ENCODE peak calls at places on chromosome 4, in seven cellular contexts. L is ovary, K is foreskin fibroblast, I is mucosa of descending colon, A is PC-3, D is NT2/D1, C is choroid plexus epithelial cell. Q is an unnamed sample.

GRCh38 chr4:111717916-111718315 is 427.3 kb upstream of the FAM241A start:
- DNase-seq in D (no peak), L (no peak), C (no peak), I (no peak), K (no peak), A (no peak), Q (no peak)

GRCh38 chr4:5678977-5679376 is 29.4 kb downstream of the EVC2 start:
- DNase-seq in A (peak; percentile 64), K (peak; percentile 11), I (no peak), C (no peak), D (no peak), L (no peak), Q (no peak)

GRCh38 chr4:182143086-182143821 is 99.9 kb upstream of the TENM3 start:
- DNase-seq in C (peak; percentile 25), A (no peak), I (peak; percentile 17), D (no peak), K (peak; percentile 50), L (no peak), Q (no peak)

GRCh38 chr4:100098011-100098545 is 92.2 kb downstream of the DDIT4L start:
- DNase-seq in C (no peak), D (no peak), K (no peak), A (no peak), I (no peak), L (no peak), Q (no peak)

GRCh38 chr4:55503164-55503563 is 43.5 kb downstream of the CLOCK start:
- DNase-seq in D (no peak), I (no peak), C (peak; percentile 78), K (peak; percentile 66), L (no peak), A (peak; percentile 85), Q (peak; percentile 24)

GRCh38 chr4:110165382-110166285 is 32.8 kb downstream of the ELOVL6 start:
- DNase-seq in C (peak; percentile 82), A (peak; percentile 73), I (peak; percentile 53), L (no peak), D (no peak), K (peak; percentile 86), Q (no peak)

GRCh38 chr4:46886711-46887110 is 22.3 kb downstream of the COX7B2 start:
- DNase-seq in C (peak; percentile 70), A (peak; percentile 38), D (no peak), K (peak; percentile 3), I (no peak), L (no peak), Q (no peak)

GRCh38 chr4:153594208-153594607 is 89.9 kb upstream of the TLR2 start:
- DNase-seq in A (peak; percentile 31), L (no peak), C (peak; percentile 82), D (no peak), I (no peak), K (peak; percentile 32), Q (peak; percentile 60)

GRCh38 chr4:71752383-71753042 is 31.4 kb downstream of the GC start:
- DNase-seq in A (peak; percentile 48), K (no peak), L (no peak), D (no peak), C (no peak), I (peak; percentile 79), Q (no peak)

GRCh38 chr4:143391895-143392294 is 55.2 kb downstream of the GAB1 start:
- DNase-seq in L (no peak), I (no peak), D (no peak), A (no peak), C (peak; percentile 83), K (peak; percentile 79), Q (peak; percentile 70)

GRCh38 chr4:165382640-165383039 is 3.8 kb downstream of the CPE start:
- DNase-seq in K (no peak), I (no peak), D (no peak), C (no peak), A (no peak), L (no peak), Q (no peak)

GRCh38 chr4:137360701-137361213 is 171.5 kb downstream of the PCDH18 start:
- DNase-seq in D (no peak), I (no peak), A (no peak), C (no peak), K (peak; percentile 31), L (no peak), Q (no peak)

GRCh38 chr4:185801471-185801870 is 10.5 kb downstream of the SORBS2 start:
- DNase-seq in I (no peak), K (peak; percentile 15), D (no peak), A (no peak), L (no peak), C (peak; percentile 66), Q (no peak)

GRCh38 chr4:71367546-71367945 is 28.7 kb downstream of the SLC4A4 start:
- DNase-seq in D (no peak), K (no peak), C (no peak), A (no peak), L (no peak), I (no peak), Q (no peak)

GRCh38 chr4:173013232-173013932 is 155.2 kb upstream of the GALNT7 start:
- DNase-seq in A (peak; percentile 57), I (peak; percentile 75), C (peak; percentile 60), D (no peak), L (no peak), K (peak; percentile 62), Q (no peak)

GRCh38 chr4:37685211-37685725 is 908 bp downstream of the RELL1 start:
- DNase-seq in C (peak; percentile 50), L (no peak), I (peak; percentile 43), K (peak; percentile 78), D (no peak), A (no peak), Q (no peak)

GRCh38 chr4:157977086-157977485 is 195.7 kb downstream of the GASK1B start:
- DNase-seq in K (peak; percentile 44), I (no peak), C (peak; percentile 25), L (no peak), D (no peak), A (no peak), Q (no peak)

GRCh38 chr4:48254381-48255072 is 15.1 kb downstream of the TEC start:
- DNase-seq in A (no peak), L (no peak), D (no peak), K (peak; percentile 98), I (no peak), C (peak; percentile 85), Q (peak; percentile 19)

GRCh38 chr4:41305486-41305885 is 48.8 kb downstream of the UCHL1 start:
- DNase-seq in D (no peak), C (no peak), A (no peak), L (no peak), K (no peak), I (no peak), Q (no peak)

GRCh38 chr4:136036744-136037143 is 1495.5 kb downstream of the PCDH18 start:
- DNase-seq in C (peak; percentile 94), K (peak; percentile 59), D (no peak), L (no peak), I (no peak), A (peak; percentile 33), Q (no peak)

GRCh38 chr4:155099231-155099630 is 109.2 kb upstream of the NPY2R start:
- DNase-seq in I (no peak), A (no peak), K (no peak), L (no peak), C (no peak), D (no peak), Q (no peak)

GRCh38 chr4:40421839-40422238 is 86.7 kb downstream of the CHRNA9 start:
- DNase-seq in K (no peak), C (no peak), I (no peak), A (no peak), D (no peak), L (no peak), Q (no peak)

GRCh38 chr4:123359449-123360306 is 36.9 kb upstream of the SPRY1 start:
- DNase-seq in K (no peak), I (no peak), A (no peak), D (no peak), L (no peak), C (no peak), Q (no peak)

GRCh38 chr4:161762796-161763195 is 401.0 kb downstream of the FSTL5 start:
- DNase-seq in A (peak; percentile 63), D (no peak), K (peak; percentile 64), L (no peak), C (peak; percentile 90), I (no peak), Q (no peak)

GRCh38 chr4:38615847-38616246 is 48.2 kb upstream of the KLF3 start:
- DNase-seq in K (no peak), I (peak; percentile 44), L (no peak), A (peak; percentile 54), D (no peak), C (no peak), Q (no peak)

GRCh38 chr4:139973611-139974010 is 180.4 kb downstream of the MAML3 start:
- DNase-seq in D (no peak), A (no peak), I (no peak), L (no peak), C (peak; percentile 27), K (no peak), Q (no peak)

GRCh38 chr4:139975830-139976272 is 178.1 kb downstream of the MAML3 start:
- DNase-seq in K (peak; percentile 64), D (no peak), A (peak; percentile 47), L (no peak), C (peak; percentile 70), I (no peak), Q (no peak)

GRCh38 chr4:139977838-139978604 is 176.0 kb downstream of the MAML3 start:
- DNase-seq in K (no peak), C (no peak), L (no peak), D (no peak), I (no peak), A (no peak), Q (no peak)

GRCh38 chr4:139973015-139973414 is 181.0 kb downstream of the MAML3 start:
- DNase-seq in K (no peak), A (no peak), L (no peak), I (no peak), C (no peak), D (no peak), Q (no peak)

GRCh38 chr4:139978692-139979091 is 175.3 kb downstream of the MAML3 start:
- DNase-seq in A (no peak), L (no peak), C (no peak), K (no peak), I (no peak), D (no peak), Q (no peak)
- H3K4me3 ChIP-seq in A (no peak overlapping the region), L (no peak overlapping the region), C (no peak overlapping the region), K (no peak overlapping the region), I (no peak overlapping the region), D (no peak overlapping the region), Q (no peak overlapping the region)

GRCh38 chr4:26105372-26105771 is 191.4 kb downstream of the SMIM20 start:
- DNase-seq in D (no peak), I (no peak), C (peak; percentile 25), L (no peak), A (peak; percentile 25), K (peak; percentile 30), Q (no peak)
- H3K4me3 ChIP-seq in D (no peak overlapping the region), I (no peak overlapping the region), C (no peak overlapping the region), L (no peak overlapping the region), A (no peak overlapping the region), K (no peak overlapping the region), Q (no peak overlapping the region)

GRCh38 chr4:56680266-56680665 is 830 bp downstream of the HOPX start:
- DNase-seq in L (no peak), C (no peak), A (no peak), I (no peak), D (no peak), K (no peak), Q (no peak)
- H3K4me3 ChIP-seq in L (no peak overlapping the region), C (no peak overlapping the region), A (no peak overlapping the region), I (no peak overlapping the region), D (no peak overlapping the region), K (no peak overlapping the region), Q (no peak overlapping the region)

DNA sequence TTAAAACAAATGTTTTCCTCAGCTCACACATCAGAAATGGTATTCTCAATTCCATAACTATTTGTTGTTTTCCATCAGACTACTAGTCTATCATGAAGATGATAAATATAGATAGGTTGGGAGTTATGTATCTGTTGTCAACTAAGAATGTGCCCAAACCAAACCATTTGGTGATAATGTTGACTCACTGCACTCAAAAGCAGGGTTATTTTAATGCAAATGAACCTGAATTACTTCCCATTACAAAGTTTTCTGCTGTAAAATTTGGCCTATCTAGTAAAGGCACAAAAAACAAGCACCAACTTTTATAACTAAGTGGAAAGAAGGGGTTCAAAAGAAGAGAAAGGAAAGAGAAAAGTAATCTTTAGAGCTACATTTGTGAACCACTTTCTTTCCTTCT is 93.5 kb downstream of the TBCK start:
- DNase-seq in K (no peak), D (peak; percentile 3), L (no peak), C (no peak), A (no peak), I (no peak), Q (no peak)
- H3K4me3 ChIP-seq in K (no peak overlapping the region), D (no peak overlapping the region), L (no peak overlapping the region), C (no peak overlapping the region), A (no peak overlapping the region), I (no peak overlapping the region), Q (no peak overlapping the region)

Q was measured in AG04449.